ENCODE peak calls at places on chromosomes 16 and 17, in seven cellular contexts. Z, S, R, D, H, P and C are unnamed samples.
A peak's percentile ranks its signal among the peaks of the same experiment; 100 is the strongest.

GRCh38 chr17:1604831-1605528 is 23.7 kb downstream of the SLC43A2 start:
- DNase-seq in Z (no peak), S (no peak), R (no peak), D (no peak), H (no peak), P (peak; percentile 33), C (no peak)

GRCh38 chr17:31216053-31216751 is 80.8 kb downstream of the OMG start:
- DNase-seq in Z (no peak), S (no peak), R (no peak), D (peak; percentile 20), H (no peak), P (no peak), C (no peak)

GRCh38 chr17:1625507-1626080 is 3.0 kb downstream of the SLC43A2 start:
- DNase-seq in Z (no peak), S (no peak), R (no peak), D (no peak), H (no peak), P (peak; percentile 54), C (no peak)

GRCh38 chr17:2592974-2593845 is at the start of gene PAFAH1B1:
- DNase-seq in Z (peak; percentile 90), S (peak; percentile 92), R (peak; percentile 88), D (peak; percentile 98), H (peak; percentile 86), P (peak; percentile 92), C (peak; percentile 92)

GRCh38 chr17:53627511-53627910 is 195.2 kb upstream of the KIF2B start:
- DNase-seq in Z (no peak), S (no peak), R (no peak), D (no peak), H (no peak), P (no peak), C (no peak)

GRCh38 chr16:57186630-57187507 is 740 bp downstream of the RSPRY1 start:
- DNase-seq in Z (no peak), S (no peak), R (no peak), D (peak; percentile 6), H (no peak), P (no peak), C (no peak)

GRCh38 chr16:69823831-69824563 is 61.9 kb downstream of the WWP2 start:
- DNase-seq in Z (no peak), S (no peak), R (no peak), D (peak; percentile 45), H (no peak), P (peak; percentile 69), C (no peak)

GRCh38 chr16:4330277-4330882 is 14.5 kb downstream of the GLIS2 start:
- DNase-seq in Z (peak; percentile 64), S (peak; percentile 79), R (peak; percentile 74), D (peak; percentile 66), H (no peak), P (peak; percentile 89), C (peak; percentile 59)

GRCh38 chr17:65364408-65364807 is 197.0 kb downstream of the AXIN2 start:
- DNase-seq in Z (no peak), S (no peak), R (no peak), D (no peak), H (no peak), P (no peak), C (no peak)

GRCh38 chr16:70390774-70391173 is 44.1 kb downstream of the DDX19A start:
- DNase-seq in Z (no peak), S (no peak), R (no peak), D (no peak), H (no peak), P (no peak), C (no peak)

GRCh38 chr17:28908640-28909098 is 5.8 kb upstream of the DHRS13 start:
- DNase-seq in Z (no peak), S (no peak), R (no peak), D (no peak), H (no peak), P (no peak), C (no peak)

GRCh38 chr16:50473375-50473945 is 74.7 kb upstream of the NKD1 start:
- DNase-seq in Z (no peak), S (no peak), R (no peak), D (no peak), H (no peak), P (no peak), C (no peak)

GRCh38 chr16:24685539-24686432 is 43.7 kb upstream of the TNRC6A start:
- DNase-seq in Z (peak; percentile 58), S (peak; percentile 45), R (peak; percentile 85), D (no peak), H (no peak), P (peak; percentile 33), C (no peak)

GRCh38 chr17:48215583-48216139 is 108.1 kb downstream of the SNX11 start:
- DNase-seq in Z (no peak), S (no peak), R (no peak), D (no peak), H (no peak), P (no peak), C (no peak)

GRCh38 chr17:40778466-40778865 is 3.9 kb downstream of the KRT27 start:
- DNase-seq in Z (no peak), S (no peak), R (no peak), D (no peak), H (no peak), P (no peak), C (no peak)

GRCh38 chr17:56995776-56996175 is 17.8 kb downstream of the SCPEP1 start:
- DNase-seq in Z (no peak), S (no peak), R (no peak), D (no peak), H (no peak), P (no peak), C (no peak)

GRCh38 chr17:80845863-80846671 is 145.6 kb upstream of the CHMP6 start:
- DNase-seq in Z (no peak), S (no peak), R (no peak), D (peak; percentile 36), H (no peak), P (no peak), C (no peak)

GRCh38 chr16:15611610-15612009 is 31.3 kb downstream of the MARF1 start:
- DNase-seq in Z (no peak), S (no peak), R (no peak), D (no peak), H (no peak), P (no peak), C (no peak)

GRCh38 chr16:82027629-82028035 is 7.4 kb upstream of the HSD17B2 start:
- DNase-seq in Z (no peak), S (no peak), R (no peak), D (no peak), H (no peak), P (no peak), C (no peak)

GRCh38 chr17:17060001-17060929 is 18.0 kb downstream of the MPRIP start:
- DNase-seq in Z (no peak), S (no peak), R (no peak), D (no peak), H (no peak), P (no peak), C (no peak)

GRCh38 chr16:56780646-56781045 is 50.7 kb downstream of the NUP93 start:
- DNase-seq in Z (no peak), S (no peak), R (no peak), D (no peak), H (no peak), P (no peak), C (no peak)

GRCh38 chr16:79797486-79797885 is 196.9 kb upstream of the MAF start:
- DNase-seq in Z (no peak), S (no peak), R (no peak), D (no peak), H (no peak), P (no peak), C (no peak)

GRCh38 chr16:89121691-89122321 is 28.2 kb downstream of the ACSF3 start:
- DNase-seq in Z (no peak), S (no peak), R (no peak), D (no peak), H (no peak), P (no peak), C (no peak)

GRCh38 chr17:79949646-79950292 is 85.9 kb downstream of the TBC1D16 start:
- DNase-seq in Z (no peak), S (no peak), R (peak; percentile 30), D (no peak), H (no peak), P (no peak), C (no peak)